ENCODE peak calls at places on chromosomes 5 and 9, in four cellular contexts. P is WTC11, B is GM12878, Y is HepG2. V is an unnamed sample.
A peak's percentile ranks its signal among the peaks of the same experiment; 100 is the strongest.

GRCh38 chr9:86978986-86979385 is 31.7 kb upstream of the GAS1 start:
- DNase-seq in Y (no peak), P (no peak), B (no peak), V (no peak)

GRCh38 chr5:81134066-81134465 is 99.1 kb upstream of the CKMT2 start:
- DNase-seq in B (no peak), Y (no peak), P (no peak), V (no peak)

GRCh38 chr5:1246711-1247431 is 21.7 kb downstream of the SLC6A18 start:
- DNase-seq in P (peak; percentile 85), B (no peak), Y (peak; percentile 45), V (peak; percentile 79)

GRCh38 chr5:108700928-108701327 is 46.8 kb upstream of the FER start:
- DNase-seq in B (no peak), Y (no peak), P (no peak), V (no peak)

GRCh38 chr9:104286792-104287191 is 192.7 kb downstream of the SMC2 start:
- DNase-seq in Y (no peak), P (no peak), B (no peak), V (no peak)

GRCh38 chr5:95392593-95393182 is 1.5 kb downstream of the FAM81B start:
- DNase-seq in Y (peak; percentile 7), P (no peak), B (no peak), V (peak; percentile 60)

GRCh38 chr5:56934325-56934724 is 17.6 kb downstream of the MIER3 start:
- DNase-seq in B (no peak), P (no peak), Y (no peak), V (no peak)

GRCh38 chr9:18299449-18299848 is 174.5 kb upstream of the ADAMTSL1 start:
- DNase-seq in P (no peak), B (no peak), Y (no peak), V (no peak)

GRCh38 chr9:92242115-92242778 is 51.2 kb downstream of the IARS1 start:
- DNase-seq in P (no peak), B (no peak), Y (no peak), V (no peak)

GRCh38 chr5:151068189-151068570 is 12.7 kb downstream of the TNIP1 start:
- DNase-seq in P (no peak), B (no peak), Y (no peak), V (no peak)

GRCh38 chr5:99004960-99005359 is 76.2 kb upstream of the CHD1 start:
- DNase-seq in Y (no peak), P (no peak), B (peak; percentile 61), V (no peak)

GRCh38 chr9:33946779-33947535 is 101.7 kb downstream of the UBAP2 start:
- DNase-seq in B (no peak), P (no peak), Y (no peak), V (no peak)

GRCh38 chr5:57054135-57054534 is 102.2 kb upstream of the MIER3 start:
- DNase-seq in Y (no peak), P (no peak), B (no peak), V (no peak)

GRCh38 chr5:135159626-135160025 is 125.6 kb upstream of the PITX1 start:
- DNase-seq in Y (no peak), P (no peak), B (no peak), V (no peak)

GRCh38 chr5:173753307-173754168 is 134.6 kb upstream of the CPEB4 start:
- DNase-seq in Y (peak; percentile 82), P (peak; percentile 73), B (no peak), V (peak; percentile 57)

GRCh38 chr9:7402704-7403389 is 396.7 kb downstream of the DMAC1 start:
- DNase-seq in P (no peak), B (no peak), Y (no peak), V (no peak)

GRCh38 chr9:8627944-8628679 is 828.5 kb upstream of the DMAC1 start:
- DNase-seq in Y (no peak), B (no peak), P (no peak), V (no peak)

GRCh38 chr5:148403344-148403743 is 19.6 kb downstream of the FBXO38 start:
- DNase-seq in P (no peak), Y (no peak), B (no peak), V (no peak)

GRCh38 chr9:126790561-126790960 is 14.3 kb upstream of the ZBTB43 start:
- DNase-seq in Y (no peak), P (no peak), B (no peak), V (no peak)

GRCh38 chr5:126002222-126002897 is 420.8 kb upstream of the GRAMD2B start:
- DNase-seq in P (no peak), Y (no peak), B (no peak), V (no peak)

GRCh38 chr5:134114886-134115805 is 665 bp downstream of the TCF7 start:
- DNase-seq in Y (peak; percentile 32), B (no peak), P (peak; percentile 82), V (peak; percentile 76)

GRCh38 chr5:158943057-158943456 is 156.7 kb downstream of the EBF1 start:
- DNase-seq in Y (peak; percentile 18), P (no peak), B (no peak), V (no peak)

GRCh38 chr9:5395428-5395827 is 42.3 kb downstream of the PLGRKT start:
- DNase-seq in B (no peak), P (no peak), Y (no peak), V (no peak)

GRCh38 chr5:60352992-60353391 is 347.0 kb downstream of the DEPDC1B start:
- DNase-seq in Y (no peak), P (no peak), B (no peak), V (no peak)

GRCh38 chr9:127890053-127890452 is 9.3 kb downstream of the ST6GALNAC6 start:
- DNase-seq in Y (no peak), B (no peak), P (no peak), V (no peak)

GRCh38 chr5:140258016-140258415 is 44.9 kb downstream of the PFDN1 start:
- DNase-seq in P (no peak), B (no peak), Y (no peak), V (no peak)

GRCh38 chr9:36987891-36988290 is 46.2 kb downstream of the PAX5 start:
- DNase-seq in Y (no peak), B (no peak), P (no peak), V (no peak)
- TF ChIP-seq TCF7 in Y (no peak), B (no peak), P (no peak), V (no peak)

GRCh38 chr5:172605466-172605865 is 35.6 kb upstream of the NEURL1B start:
- DNase-seq in B (no peak), Y (no peak), P (no peak), V (no peak)

GRCh38 chr5:172603425-172603824 is 37.6 kb upstream of the NEURL1B start:
- DNase-seq in P (no peak), Y (no peak), B (no peak), V (no peak)

GRCh38 chr5:172600571-172600970 is 40.5 kb upstream of the NEURL1B start:
- DNase-seq in Y (no peak), P (no peak), B (no peak), V (no peak)

GRCh38 chr5:172606156-172606785 is 34.8 kb upstream of the NEURL1B start:
- DNase-seq in B (no peak), P (no peak), Y (no peak), V (no peak)

GRCh38 chr5:172602712-172603289 is 38.3 kb upstream of the NEURL1B start:
- DNase-seq in P (no peak), Y (no peak), B (no peak), V (no peak)
- TF ChIP-seq TCF7 in P (no peak), Y (no peak), B (no peak), V (no peak)

GRCh38 chr5:169781452-169782345 is 144.6 kb downstream of the DOCK2 start:
- DNase-seq in Y (no peak), B (no peak), P (no peak), V (peak; percentile 36)

GRCh38 chr5:169777112-169777511 is 140.0 kb downstream of the DOCK2 start:
- DNase-seq in Y (no peak), P (no peak), B (no peak), V (no peak)

DNA sequence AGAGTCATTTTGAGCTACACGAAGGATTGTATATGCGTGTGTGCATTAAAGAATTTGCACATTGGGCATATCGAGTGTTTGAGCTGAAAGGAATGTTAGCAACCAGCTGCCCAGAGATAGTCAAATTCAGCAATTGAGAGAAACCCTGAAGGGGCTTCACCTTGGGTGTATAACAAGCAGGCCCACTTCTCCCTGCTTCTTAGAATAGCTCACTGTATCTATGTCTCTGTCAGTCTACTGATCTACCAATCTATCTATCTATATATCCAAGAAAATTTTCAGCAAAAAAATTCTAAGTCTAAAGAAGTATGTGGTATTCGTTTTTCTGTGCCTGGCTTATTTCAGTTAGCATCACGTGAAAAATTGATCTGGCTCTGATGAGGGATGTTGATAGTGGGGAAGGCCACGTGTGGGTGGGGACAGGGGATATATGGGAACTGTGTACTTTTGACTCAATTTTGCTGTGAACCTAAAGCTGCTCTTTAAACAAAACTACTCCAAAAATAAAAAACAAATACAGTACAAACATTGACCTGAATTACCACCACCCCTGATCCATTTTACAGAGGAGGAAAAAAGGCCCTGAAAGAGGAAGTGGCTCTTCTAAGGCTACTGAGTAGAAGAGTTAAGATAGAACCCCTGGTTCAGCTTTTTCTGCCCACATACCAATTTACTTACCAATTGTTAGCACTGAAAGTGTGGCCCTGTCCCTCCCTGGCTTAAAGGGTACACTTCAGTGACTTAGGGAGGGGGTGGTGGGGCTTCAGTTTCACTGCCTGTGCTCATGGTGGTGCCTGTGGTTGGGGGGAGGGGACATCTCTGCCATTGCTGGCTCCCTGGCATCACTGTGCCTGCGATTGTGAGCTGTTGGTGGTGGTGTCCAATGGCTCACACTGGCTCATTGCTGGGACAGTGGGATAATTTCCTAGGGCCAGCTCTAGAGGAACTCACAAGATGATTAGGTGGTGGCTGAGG is 141.8 kb downstream of the DOCK2 start:
- DNase-seq in B (peak; percentile 87), Y (no peak), P (no peak), V (no peak)
- TF ChIP-seq TCF7 in B (no peak), Y (no peak), P (no peak), V (no peak)

GRCh38 chr9:113269355-113269754 is 6.0 kb downstream of the CDC26 start:
- DNase-seq in Y (no peak), P (no peak), B (no peak), V (no peak)

GRCh38 chr9:113269871-113270270 is 5.5 kb downstream of the CDC26 start:
- DNase-seq in P (no peak), B (no peak), Y (no peak), V (no peak)

GRCh38 chr9:113278840-113279239 is 3.4 kb downstream of the PRPF4 start:
- DNase-seq in P (no peak), Y (no peak), B (no peak), V (no peak)

GRCh38 chr9:113275147-113276131 is at the start of the genes CDC26 and PRPF4:
- DNase-seq in Y (peak; percentile 97), B (peak; percentile 87), P (peak; percentile 97), V (peak; percentile 94)

DNA sequence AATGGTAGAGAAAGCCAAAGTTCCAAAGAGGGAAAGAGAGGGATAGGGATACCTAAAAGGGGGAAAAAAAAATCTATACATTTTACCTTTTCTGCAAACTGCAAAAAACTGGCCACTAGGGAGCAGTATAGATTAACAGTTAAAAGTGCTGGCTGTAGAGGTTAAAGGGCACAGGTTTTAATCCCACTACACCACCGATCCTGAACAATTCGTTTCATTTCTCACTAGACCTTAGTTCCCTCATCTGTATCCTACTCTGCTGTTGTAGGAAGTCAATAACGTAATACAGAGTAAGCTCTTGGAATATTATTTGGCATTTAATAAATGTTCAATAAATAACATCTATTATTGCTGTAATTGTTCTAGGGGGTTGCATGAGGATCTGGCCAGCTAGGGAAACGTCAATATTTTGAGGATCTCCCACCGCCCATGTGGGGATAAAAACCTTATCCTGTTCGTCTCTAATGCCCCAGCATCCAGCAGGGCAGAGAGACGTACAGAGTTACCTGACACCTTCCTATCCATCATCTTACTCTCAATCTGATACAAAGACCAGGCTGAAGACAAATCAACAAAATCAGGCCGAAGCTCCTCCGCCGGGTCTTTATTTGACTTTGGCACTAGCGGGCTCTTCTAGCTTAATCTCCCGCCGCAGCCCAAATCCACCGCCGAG is 762 bp downstream of the CDC26 start:
- DNase-seq in B (peak; percentile 35), Y (peak; percentile 69), P (no peak), V (peak; percentile 33)
- TF ChIP-seq TCF7 in B (no peak), Y (no peak), P (no peak), V (no peak)

V was measured in K562.